ENCODE peak calls at places on chromosome 2, in nine cellular contexts. X is fibroblast of lung, D is GM23338, R is mesenchymal stem cell, G is hepatocyte, N is neuronal stem cell, S is SK-N-SH, M is H1, Q is IMR-90. B is an unnamed sample.

GRCh38 chr2:47357475-47357874 is 45.5 kb upstream of the MSH2 start:
- DNase-seq in R (peak; percentile 86), N (no peak), M (no peak), X (peak; percentile 49), G (peak; percentile 87), Q (peak; percentile 68), D (no peak), S (no peak), B (no peak)

GRCh38 chr2:113337809-113338208 is 59.1 kb upstream of the PAX8 start:
- DNase-seq in G (no peak), Q (no peak), R (no peak), X (no peak), M (no peak), N (no peak), S (no peak), D (no peak), B (no peak)

GRCh38 chr2:228725031-228725430 is 543.5 kb upstream of the SPHKAP start:
- DNase-seq in D (no peak), Q (no peak), R (no peak), G (no peak), M (no peak), S (no peak), X (no peak), N (no peak), B (no peak)

GRCh38 chr2:191601060-191601459 is 76.9 kb upstream of the NABP1 start:
- DNase-seq in M (no peak), N (no peak), R (no peak), X (no peak), D (no peak), S (no peak), G (no peak), Q (no peak), B (no peak)

GRCh38 chr2:128425731-128426620 is 107.3 kb upstream of the HS6ST1 start:
- DNase-seq in G (no peak), X (peak; percentile 76), M (no peak), Q (peak; percentile 21), N (no peak), D (no peak), R (no peak), S (no peak), B (peak; percentile 78)

GRCh38 chr2:191020742-191021381 is 6.9 kb upstream of the STAT1 start:
- DNase-seq in D (no peak), N (no peak), R (peak; percentile 96), S (no peak), X (peak; percentile 91), G (peak; percentile 48), M (no peak), Q (peak; percentile 93), B (no peak)

GRCh38 chr2:225354281-225354774 is 45.2 kb upstream of the NYAP2 start:
- DNase-seq in Q (peak; percentile 32), M (no peak), S (peak; percentile 17), R (peak; percentile 79), N (no peak), D (no peak), G (peak; percentile 43), X (no peak), B (no peak)

GRCh38 chr2:80968450-80968849 is 663.9 kb upstream of the LRRTM1 start:
- DNase-seq in G (no peak), N (no peak), X (no peak), D (peak; percentile 47), S (no peak), Q (no peak), R (no peak), M (no peak), B (no peak)

GRCh38 chr2:240412211-240412830 is 23.1 kb upstream of the GPC1 start:
- DNase-seq in S (no peak), Q (no peak), G (no peak), M (no peak), R (no peak), D (no peak), X (peak; percentile 7), N (no peak), B (no peak)

GRCh38 chr2:10821291-10821690 is 8.7 kb upstream of the PDIA6 start:
- DNase-seq in N (no peak), G (no peak), Q (no peak), X (no peak), S (no peak), D (no peak), R (no peak), M (no peak), B (no peak)

GRCh38 chr2:197149546-197149945 is 161.0 kb downstream of the ANKRD44 start:
- DNase-seq in D (no peak), S (no peak), G (no peak), X (no peak), R (no peak), M (no peak), N (no peak), Q (no peak), B (no peak)

GRCh38 chr2:121066526-121066925 is 218.5 kb downstream of the TFCP2L1 start:
- DNase-seq in Q (no peak), S (no peak), G (no peak), N (no peak), M (no peak), D (peak; percentile 75), X (no peak), R (peak; percentile 5), B (no peak)

DNA sequence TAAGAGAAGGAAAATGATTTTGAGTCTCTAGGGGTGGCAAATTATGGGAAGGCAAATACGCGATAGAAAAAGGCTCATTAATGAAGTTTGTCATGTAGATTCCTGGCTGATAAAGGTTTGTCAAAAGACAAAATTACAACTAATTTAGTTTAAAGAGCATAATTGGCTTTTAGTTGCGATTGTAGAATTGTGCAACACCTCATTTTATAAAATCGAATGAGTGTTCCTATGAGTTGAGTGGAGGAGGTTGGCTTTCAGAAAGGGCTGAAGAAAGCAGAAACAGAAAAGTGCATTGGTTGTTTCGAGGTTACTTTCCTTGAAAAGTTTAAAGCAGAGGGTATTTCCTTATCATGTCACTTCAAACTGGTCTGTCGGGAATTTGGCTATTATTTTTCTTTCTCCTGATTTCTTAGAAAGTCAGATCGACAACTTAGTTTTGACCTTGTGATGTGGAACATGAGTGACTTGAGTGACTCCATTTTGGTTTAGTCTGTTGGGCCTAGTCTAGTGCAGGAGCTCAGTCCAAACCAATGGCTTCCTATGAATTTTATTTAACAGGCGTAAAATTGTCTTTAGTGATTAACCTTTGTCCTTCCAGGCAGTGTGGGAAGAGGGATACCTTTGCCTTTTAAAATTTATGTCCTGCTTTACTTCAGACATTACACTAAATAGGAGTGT is 2.2 kb upstream of the PCYOX1 start:
- DNase-seq in Q (no peak), N (no peak), D (no peak), R (no peak), M (no peak), X (no peak), G (no peak), S (no peak), B (no peak)
- H2AFZ ChIP-seq in Q (no peak overlapping the region), N (no peak overlapping the region), D (peak overlapping the region; percentile 66), R (no peak overlapping the region), M (no peak overlapping the region), X (no peak overlapping the region), G (no peak overlapping the region), S (no peak overlapping the region), B (no peak overlapping the region)

DNA sequence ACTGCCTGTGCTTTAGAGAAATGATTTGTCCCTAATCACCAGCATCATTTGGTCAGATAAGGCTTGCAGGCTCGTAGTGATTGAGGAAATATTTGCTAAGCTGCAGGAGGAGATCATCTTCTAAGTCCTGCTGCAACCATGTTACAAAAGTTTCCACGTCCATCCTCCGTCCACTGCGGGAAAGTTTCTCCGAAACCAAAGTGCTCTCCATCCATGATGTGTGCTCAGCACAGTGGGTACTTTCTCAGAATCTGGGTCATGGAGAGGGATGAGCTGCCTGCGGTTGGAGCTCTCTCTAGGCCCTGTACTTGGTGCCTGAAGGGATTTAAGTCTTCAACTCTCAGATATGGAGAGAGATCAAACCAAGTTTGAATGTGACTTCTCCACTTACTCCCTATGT is 39.3 kb downstream of the IL1RL2 start:
- DNase-seq in R (no peak), M (no peak), D (no peak), Q (no peak), N (no peak), S (no peak), X (no peak), G (no peak), B (no peak)
- H2AFZ ChIP-seq in R (no peak overlapping the region), M (peak overlapping the region; percentile 40), D (peak overlapping the region; percentile 60), Q (peak overlapping the region; percentile 58), N (no peak overlapping the region), S (peak overlapping the region; percentile 71), X (peak overlapping the region; percentile 37), G (peak overlapping the region; percentile 42), B (no peak overlapping the region)

DNA sequence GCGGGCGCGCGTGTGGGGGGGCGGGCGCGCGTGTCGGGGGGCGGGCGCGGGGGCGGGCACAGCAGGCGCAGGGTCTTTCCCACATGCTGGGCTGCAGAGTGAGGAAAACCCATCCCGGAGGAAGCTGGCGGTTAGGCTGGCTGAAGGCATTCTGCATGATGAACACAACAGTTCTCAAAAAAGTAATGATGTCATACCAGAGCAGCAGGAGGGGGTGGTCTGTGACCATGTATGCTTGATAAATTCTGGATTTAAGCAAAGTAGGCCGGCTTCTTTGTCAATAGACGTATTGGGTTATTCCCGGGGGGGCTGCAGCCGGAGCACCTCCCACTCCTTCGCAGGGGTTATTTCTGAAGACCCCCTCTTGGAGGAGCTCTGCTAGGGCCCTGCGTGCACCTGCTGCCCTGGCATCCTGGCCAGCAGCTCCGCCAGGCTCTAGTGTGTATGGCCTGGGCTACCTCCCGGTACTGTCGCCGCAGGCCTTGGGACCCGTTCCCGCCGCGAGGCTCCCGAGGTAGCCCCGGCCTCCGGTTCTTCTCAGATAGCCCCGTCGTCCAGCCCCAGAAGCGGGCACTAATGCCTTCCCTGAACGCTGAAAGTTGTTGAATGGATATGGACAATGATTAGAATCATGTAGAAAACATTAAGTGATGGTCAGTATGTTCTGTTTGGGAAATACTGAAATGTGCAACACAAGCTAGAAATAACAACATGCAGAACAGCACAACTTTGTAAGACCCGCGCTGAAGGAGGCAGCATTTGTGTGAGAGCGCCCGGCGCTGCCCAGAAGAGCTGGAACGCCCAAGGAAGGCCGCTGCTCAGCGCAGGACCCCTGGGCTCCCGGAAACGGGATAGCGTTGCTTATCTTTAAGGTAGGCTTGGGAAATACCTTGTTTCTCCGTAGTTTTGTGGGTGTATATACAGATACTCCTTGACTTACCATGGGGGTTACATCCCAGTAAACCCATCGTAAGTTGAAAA is 101.4 kb upstream of the RAB6C start:
- DNase-seq in D (peak; percentile 69), Q (peak; percentile 51), G (peak; percentile 22), S (no peak), N (peak; percentile 52), M (peak; percentile 59), R (peak; percentile 38), X (peak; percentile 65), B (no peak)
- H2AFZ ChIP-seq in D (peak overlapping the region; percentile 94), Q (peak overlapping the region; percentile 16), G (peak overlapping the region; percentile 35), S (peak overlapping the region; percentile 79), N (peak overlapping the region; percentile 83), M (no peak overlapping the region), R (no peak overlapping the region), X (no peak overlapping the region), B (no peak overlapping the region)

DNA sequence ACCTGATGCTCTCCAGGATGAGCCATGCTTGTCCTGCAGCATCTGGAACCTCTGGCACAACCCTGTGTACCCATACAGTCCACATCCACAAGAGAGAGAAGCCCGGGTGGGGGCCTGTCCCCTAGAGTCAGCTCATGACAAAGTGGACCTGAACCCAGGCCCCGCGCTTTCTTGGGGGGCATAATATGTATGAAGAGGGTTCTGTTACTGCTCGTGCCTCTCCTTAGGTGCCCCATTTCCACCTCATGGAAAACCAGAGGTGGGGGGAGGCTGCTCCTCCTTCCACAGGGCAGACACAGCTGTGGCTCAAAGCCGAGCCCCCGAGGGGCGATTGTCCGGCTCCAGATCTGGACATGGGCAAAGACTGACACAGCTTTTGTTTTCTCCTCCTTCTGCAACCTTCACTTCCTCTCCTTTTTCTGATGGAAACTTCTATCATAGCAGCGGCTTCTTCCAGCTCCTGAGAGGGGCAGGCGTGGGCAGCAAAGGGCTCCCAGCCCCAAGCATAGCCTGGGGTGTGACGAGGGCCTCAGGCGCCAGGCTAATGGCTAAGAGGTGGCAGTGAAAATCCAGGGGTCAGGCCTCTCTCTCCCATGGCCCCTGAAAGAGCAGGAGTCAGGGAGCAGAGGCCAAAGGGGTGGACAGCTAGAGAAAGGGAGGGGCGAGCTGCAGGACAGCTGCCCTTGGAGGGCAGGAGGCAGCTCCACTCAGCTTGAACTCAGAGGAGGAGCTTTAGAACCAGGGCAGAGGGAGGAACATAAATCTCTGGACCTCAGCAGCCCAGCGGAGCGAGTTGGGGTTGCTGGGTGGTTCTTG is 155.5 kb downstream of the ZFP36L2 start:
- DNase-seq in N (no peak), X (peak; percentile 72), R (peak; percentile 35), M (no peak), S (peak; percentile 53), G (no peak), D (no peak), Q (no peak), B (no peak)
- H2AFZ ChIP-seq in N (peak overlapping the region; percentile 80), X (no peak overlapping the region), R (no peak overlapping the region), M (no peak overlapping the region), S (no peak overlapping the region), G (no peak overlapping the region), D (peak overlapping the region; percentile 38), Q (peak overlapping the region; percentile 78), B (no peak overlapping the region)